ENCODE peak calls at places on chromosomes 6 and 20, in seven cellular contexts. K is uterus, E is K562, N is heart left ventricle, L is IMR-90, I is adrenal gland, M is thyroid gland. A is an unnamed sample.

GRCh38 chr6:100257661-100258395 is 206.9 kb downstream of the SIM1 start:
- DNase-seq in L (peak; percentile 68), I (no peak), K (no peak), M (no peak), N (no peak), E (peak; percentile 26), A (no peak)

GRCh38 chr6:36840471-36841461 is 1.5 kb upstream of the CPNE5 start:
- DNase-seq in K (peak; percentile 42), M (peak; percentile 45), N (peak; percentile 70), L (no peak), E (no peak), I (no peak), A (no peak)

GRCh38 chr6:162917506-162917905 is 189.7 kb downstream of the PACRG start:
- DNase-seq in K (no peak), M (no peak), N (no peak), I (no peak), L (peak; percentile 0), E (no peak), A (no peak)

GRCh38 chr6:130600880-130601341 is 226.3 kb upstream of the SMLR1 start:
- DNase-seq in M (no peak), I (no peak), K (no peak), N (no peak), E (no peak), L (peak; percentile 85), A (no peak)

GRCh38 chr20:62309198-62309944 is 6.6 kb downstream of the ADRM1 start:
- DNase-seq in I (no peak), N (no peak), K (no peak), E (no peak), M (no peak), L (no peak), A (no peak)

GRCh38 chr6:68689910-68690309 is 54.8 kb downstream of the ADGRB3 start:
- DNase-seq in N (no peak), L (no peak), M (no peak), K (no peak), E (no peak), I (no peak), A (no peak)

GRCh38 chr6:76612818-76613452 is 540.5 kb upstream of the IMPG1 start:
- DNase-seq in I (no peak), N (no peak), L (no peak), K (no peak), M (no peak), E (no peak), A (no peak)

GRCh38 chr6:110285306-110286060 is 72.7 kb downstream of the METTL24 start:
- DNase-seq in L (no peak), M (peak; percentile 63), N (no peak), K (no peak), I (no peak), E (no peak), A (no peak)

GRCh38 chr20:50464725-50465650 is 45.2 kb upstream of the PTPN1 start:
- DNase-seq in E (no peak), N (no peak), L (peak; percentile 28), I (no peak), M (no peak), K (no peak), A (no peak)

GRCh38 chr20:36483205-36483918 is 58.0 kb upstream of the MYL9 start:
- DNase-seq in M (peak; percentile 52), I (peak; percentile 19), L (no peak), K (no peak), E (no peak), N (no peak), A (no peak)

GRCh38 chr6:92433911-92434310 is 985.4 kb downstream of the EPHA7 start:
- DNase-seq in I (no peak), N (no peak), E (no peak), M (no peak), L (no peak), K (no peak), A (no peak)

GRCh38 chr20:41169184-41169690 is 31.9 kb downstream of the PLCG1 start:
- DNase-seq in L (no peak), N (peak; percentile 20), E (no peak), M (no peak), I (no peak), K (peak; percentile 14), A (no peak)

GRCh38 chr6:31978831-31979230 is 3.0 kb upstream of the C4A start:
- DNase-seq in K (no peak), N (peak; percentile 4), E (no peak), I (no peak), L (no peak), M (no peak), A (no peak)

GRCh38 chr6:170080828-170081368 is 210.0 kb downstream of the DLL1 start:
- DNase-seq in M (no peak), E (no peak), I (no peak), K (no peak), N (no peak), L (no peak), A (peak; percentile 22)

GRCh38 chr20:36273414-36274247 is 32.5 kb upstream of the DLGAP4 start:
- DNase-seq in L (peak; percentile 16), N (no peak), I (no peak), M (no peak), E (no peak), K (no peak), A (no peak)

GRCh38 chr20:40630723-40631631 is 58.1 kb downstream of the MAFB start:
- DNase-seq in N (no peak), L (no peak), K (no peak), E (no peak), M (no peak), I (no peak), A (peak; percentile 39)

GRCh38 chr20:44973053-44973452 is 6.7 kb downstream of the STK4 start:
- DNase-seq in E (no peak), M (no peak), I (no peak), N (no peak), L (no peak), K (no peak), A (no peak)

GRCh38 chr6:38943964-38944363 is 104.6 kb upstream of the GLP1R start:
- DNase-seq in I (no peak), E (no peak), L (no peak), N (no peak), M (peak; percentile 18), K (no peak), A (no peak)

GRCh38 chr6:35178932-35179832 is 34.6 kb upstream of the SCUBE3 start:
- DNase-seq in M (peak; percentile 61), I (no peak), L (no peak), K (no peak), E (no peak), N (no peak), A (no peak)

GRCh38 chr20:9551808-9552550 is 37.6 kb downstream of the LAMP5 start:
- DNase-seq in E (no peak), M (no peak), N (no peak), L (no peak), K (no peak), I (no peak), A (no peak)

GRCh38 chr6:13978102-13978640 is 53.4 kb downstream of the RNF182 start:
- DNase-seq in K (no peak), L (no peak), N (no peak), M (no peak), I (no peak), E (no peak), A (no peak)

GRCh38 chr6:35073211-35073610 is 67.9 kb downstream of the TCP11 start:
- DNase-seq in N (peak; percentile 11), K (no peak), I (no peak), E (no peak), L (no peak), M (no peak), A (no peak)

GRCh38 chr6:154907293-154907692 is 87.8 kb upstream of the TIAM2 start:
- DNase-seq in K (no peak), E (no peak), M (no peak), N (no peak), L (peak; percentile 16), I (no peak), A (no peak)

GRCh38 chr6:87929843-87930288 is 117.8 kb upstream of the SPACA1 start:
- DNase-seq in I (peak; percentile 92), L (peak; percentile 79), M (peak; percentile 73), N (peak; percentile 77), E (peak; percentile 66), K (peak; percentile 63), A (peak; percentile 73)

GRCh38 chr6:84522135-84522535 is 242.3 kb downstream of the TBX18 start:
- DNase-seq in E (no peak), L (peak; percentile 69), I (peak; percentile 29), K (no peak), M (no peak), N (no peak), A (no peak)

DNA sequence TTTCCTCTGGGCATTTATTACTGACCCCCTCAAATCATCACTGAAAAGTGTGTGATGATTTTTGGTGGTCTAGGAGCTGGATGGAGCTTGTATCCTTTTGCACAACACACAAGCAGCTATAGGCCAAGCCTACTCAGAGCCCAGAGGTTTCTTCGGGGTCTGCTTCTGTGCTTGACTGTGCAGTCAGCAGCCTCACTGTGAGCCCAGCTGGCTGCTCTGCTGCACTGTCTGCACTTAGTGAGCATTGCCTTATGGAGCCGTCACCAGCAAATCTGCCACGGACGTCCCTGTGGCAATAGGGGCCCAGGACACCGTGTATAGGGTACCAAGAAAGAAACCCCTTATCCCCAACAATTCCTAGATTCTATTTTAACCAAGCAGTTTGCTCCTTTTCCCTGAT is 38.6 kb upstream of the GMPR start:
- DNase-seq in I (no peak), K (no peak), E (no peak), N (no peak), L (no peak), M (no peak), A (no peak)
- H3K27ac ChIP-seq in I (no peak overlapping the region), K (peak overlapping the region; percentile 55), E (no peak overlapping the region), N (no peak overlapping the region), L (no peak overlapping the region), M (no peak overlapping the region), A (no peak overlapping the region)

DNA sequence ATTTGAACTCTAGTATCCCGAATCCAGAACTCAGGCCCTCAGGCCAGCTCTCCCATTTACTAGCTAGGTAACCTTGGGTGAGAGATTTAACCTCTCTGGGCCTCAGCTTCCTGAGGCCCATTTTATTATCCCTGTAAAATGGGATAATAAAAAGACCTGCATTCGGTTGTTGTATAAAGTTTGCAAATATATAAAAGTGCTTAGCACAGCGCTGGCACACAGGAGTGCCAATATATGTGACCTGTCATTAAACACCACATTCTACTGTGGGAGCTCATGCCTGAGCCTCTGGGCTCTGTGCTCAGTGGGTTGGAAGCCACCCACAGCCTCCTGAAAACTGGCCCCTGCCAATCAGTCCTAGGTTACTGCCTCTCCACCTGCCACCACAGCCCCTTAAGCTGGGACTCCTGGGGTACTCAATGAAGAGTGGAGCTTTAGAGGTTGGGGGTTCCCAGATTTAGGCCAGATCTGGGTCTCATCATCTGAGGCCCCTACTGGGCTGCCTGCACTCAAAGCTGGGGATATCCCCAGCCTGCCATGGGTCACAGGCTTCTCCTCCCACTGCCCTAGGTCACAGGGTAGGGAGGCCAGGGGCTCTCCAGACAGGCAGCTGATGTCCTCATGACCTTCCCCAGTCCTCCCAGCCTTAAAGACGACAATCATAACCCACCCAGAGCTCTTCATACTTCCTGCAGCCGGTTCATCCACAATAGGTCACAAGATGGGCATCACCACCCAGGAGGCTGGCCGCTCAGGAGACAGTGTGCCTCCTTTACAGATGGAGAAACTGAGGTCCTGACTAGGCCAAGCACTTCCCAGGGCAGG is 15.4 kb downstream of the TFEB start:
- DNase-seq in I (no peak), K (no peak), E (no peak), L (no peak), N (no peak), M (no peak), A (no peak)
- TF ChIP-seq POLR2A in I (no peak), K (no peak), E (no peak), L (no peak), N (no peak), M (no peak), A (no peak)

GRCh38 chr6:9522101-9522500 is 892.8 kb downstream of the TFAP2A start:
- DNase-seq in E (no peak), K (no peak), L (no peak), I (no peak), N (no peak), M (no peak), A (no peak)
- H3K27ac ChIP-seq in E (no peak overlapping the region), K (no peak overlapping the region), L (no peak overlapping the region), I (no peak overlapping the region), N (no peak overlapping the region), M (no peak overlapping the region), A (no peak overlapping the region)

GRCh38 chr20:38141154-38141888 is 23.7 kb downstream of the TGM2 start:
- DNase-seq in N (peak; percentile 25), E (peak; percentile 39), M (no peak), K (no peak), I (no peak), L (no peak), A (no peak)
- TF ChIP-seq POLR2A in N (no peak), E (no peak), M (no peak), K (no peak), I (no peak), L (no peak), A (no peak)

A was measured in gastrocnemius medialis.